ENCODE peak calls at places on chromosomes 16 and 17, in five cellular contexts. One of them, this sample, is unnamed.

GRCh38 chr16:16141784-16142396 is 81.4 kb downstream of the ABCC6 start:
- DNase-seq in SK-N-SH: no peak
- DNase-seq in heart right ventricle: no peak
- DNase-seq in PC-3: no peak
- DNase-seq in endodermal cell: no peak
- DNase-seq in this sample: no peak

GRCh38 chr16:89300311-89300975 is 82.9 kb downstream of the ZNF778 start:
- DNase-seq in endodermal cell: no peak
- DNase-seq in heart right ventricle: peak; percentile 62
- DNase-seq in SK-N-SH: no peak
- DNase-seq in PC-3: no peak
- DNase-seq in this sample: peak; percentile 73

GRCh38 chr17:74045608-74046007 is 157.9 kb upstream of the RPL38 start:
- DNase-seq in SK-N-SH: no peak
- DNase-seq in PC-3: peak; percentile 24
- DNase-seq in endodermal cell: peak; percentile 71
- DNase-seq in heart right ventricle: no peak
- DNase-seq in this sample: no peak

GRCh38 chr16:57536306-57537193 is at the start of gene CCDC102A:
- DNase-seq in heart right ventricle: no peak
- DNase-seq in PC-3: peak; percentile 37
- DNase-seq in endodermal cell: peak; percentile 79
- DNase-seq in SK-N-SH: peak; percentile 86
- DNase-seq in this sample: no peak

GRCh38 chr17:41888332-41888965 is 23.2 kb upstream of the KLHL11 start:
- DNase-seq in endodermal cell: no peak
- DNase-seq in heart right ventricle: no peak
- DNase-seq in PC-3: no peak
- DNase-seq in SK-N-SH: no peak
- DNase-seq in this sample: no peak

GRCh38 chr16:67170168-67170947 is at the start of gene NOL3:
- DNase-seq in heart right ventricle: peak; percentile 89
- DNase-seq in SK-N-SH: peak; percentile 93
- DNase-seq in PC-3: peak; percentile 80
- DNase-seq in endodermal cell: peak; percentile 95
- DNase-seq in this sample: peak; percentile 95

GRCh38 chr17:80291691-80292487 is 31.2 kb downstream of the RNF213 start:
- DNase-seq in heart right ventricle: no peak
- DNase-seq in PC-3: no peak
- DNase-seq in endodermal cell: no peak
- DNase-seq in SK-N-SH: no peak
- DNase-seq in this sample: no peak

GRCh38 chr17:28532063-28532960 is 20.1 kb downstream of the UNC119 start:
- DNase-seq in PC-3: no peak
- DNase-seq in SK-N-SH: no peak
- DNase-seq in endodermal cell: no peak
- DNase-seq in heart right ventricle: no peak
- DNase-seq in this sample: no peak

GRCh38 chr16:75224683-75225082 is 5.9 kb downstream of the CTRB1 start:
- DNase-seq in endodermal cell: no peak
- DNase-seq in heart right ventricle: no peak
- DNase-seq in PC-3: no peak
- DNase-seq in SK-N-SH: no peak
- DNase-seq in this sample: peak; percentile 62

GRCh38 chr17:54754560-54754959 is 146.1 kb upstream of the TOM1L1 start:
- DNase-seq in heart right ventricle: no peak
- DNase-seq in PC-3: no peak
- DNase-seq in endodermal cell: peak; percentile 89
- DNase-seq in SK-N-SH: peak; percentile 34
- DNase-seq in this sample: peak; percentile 54

GRCh38 chr16:11354733-11355574 is 9.7 kb downstream of the RMI2 start:
- DNase-seq in PC-3: no peak
- DNase-seq in endodermal cell: no peak
- DNase-seq in heart right ventricle: no peak
- DNase-seq in SK-N-SH: no peak
- DNase-seq in this sample: peak; percentile 59

GRCh38 chr16:477758-478157 is 49.8 kb upstream of the CAPN15 start:
- DNase-seq in SK-N-SH: no peak
- DNase-seq in heart right ventricle: no peak
- DNase-seq in endodermal cell: no peak
- DNase-seq in PC-3: peak; percentile 6
- DNase-seq in this sample: no peak

GRCh38 chr17:31489295-31490018 is 98.0 kb downstream of the RAB11FIP4 start:
- DNase-seq in PC-3: peak; percentile 6
- DNase-seq in SK-N-SH: no peak
- DNase-seq in heart right ventricle: no peak
- DNase-seq in endodermal cell: peak; percentile 95
- DNase-seq in this sample: no peak

GRCh38 chr17:82407255-82407654 is 10.9 kb upstream of the HEXD start:
- DNase-seq in SK-N-SH: no peak
- DNase-seq in endodermal cell: no peak
- DNase-seq in PC-3: peak; percentile 6
- DNase-seq in heart right ventricle: peak; percentile 43
- DNase-seq in this sample: no peak

GRCh38 chr16:73048292-73049050 is 543 bp upstream of the ZFHX3 start:
- DNase-seq in endodermal cell: no peak
- DNase-seq in SK-N-SH: peak; percentile 73
- DNase-seq in PC-3: peak; percentile 55
- DNase-seq in heart right ventricle: peak; percentile 78
- DNase-seq in this sample: no peak

GRCh38 chr17:37741334-37742113 is 3.3 kb downstream of the HNF1B start:
- DNase-seq in heart right ventricle: no peak
- DNase-seq in PC-3: peak; percentile 33
- DNase-seq in endodermal cell: no peak
- DNase-seq in SK-N-SH: no peak
- DNase-seq in this sample: no peak

GRCh38 chr16:56767018-56767417 is 37.1 kb downstream of the NUP93 start:
- DNase-seq in endodermal cell: no peak
- DNase-seq in PC-3: no peak
- DNase-seq in SK-N-SH: peak; percentile 25
- DNase-seq in heart right ventricle: no peak
- DNase-seq in this sample: peak; percentile 39

GRCh38 chr16:55710466-55710865 is 54.7 kb downstream of the SLC6A2 start:
- DNase-seq in PC-3: no peak
- DNase-seq in heart right ventricle: no peak
- DNase-seq in endodermal cell: peak; percentile 82
- DNase-seq in SK-N-SH: no peak
- DNase-seq in this sample: no peak

DNA sequence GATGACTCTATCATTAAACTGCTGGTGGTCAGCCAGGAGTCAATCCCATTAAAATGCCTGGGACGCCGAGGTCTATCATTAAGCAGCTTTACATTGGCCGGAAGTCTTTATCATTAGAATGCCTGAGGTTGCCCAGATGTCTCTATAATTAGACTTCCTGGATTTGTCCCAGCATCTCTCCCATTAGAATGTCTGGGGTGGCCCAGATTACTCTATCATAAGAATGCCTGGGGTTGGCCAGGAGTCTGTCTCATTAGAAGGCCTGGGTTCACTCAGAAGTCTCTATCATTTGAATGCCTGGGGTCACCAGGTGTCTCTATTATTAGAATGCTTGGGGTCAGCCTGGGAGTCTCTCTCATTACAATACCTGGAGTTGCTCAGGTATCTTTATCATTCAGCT is 2227.2 kb downstream of the TP53TG3F start:
- DNase-seq in heart right ventricle: no peak
- DNase-seq in PC-3: no peak
- DNase-seq in SK-N-SH: no peak
- DNase-seq in endodermal cell: no peak
- DNase-seq in this sample: no peak
- H3K9me3 ChIP-seq in heart right ventricle: no peaks in the 10 kb centered on the region
- H3K9me3 ChIP-seq in PC-3: no peaks in the 10 kb centered on the region
- H3K9me3 ChIP-seq in SK-N-SH: no peaks in the 10 kb centered on the region
- H3K9me3 ChIP-seq in endodermal cell: peaks cover 90% of the 10 kb centered on the region
- H3K9me3 ChIP-seq in this sample: no peaks in the 10 kb centered on the region

GRCh38 chr16:68564367-68564985 is 25.4 kb downstream of the ZFP90 start:
- DNase-seq in SK-N-SH: no peak
- DNase-seq in endodermal cell: no peak
- DNase-seq in heart right ventricle: no peak
- DNase-seq in PC-3: no peak
- DNase-seq in this sample: no peak
- H3K9me3 ChIP-seq in SK-N-SH: peaks cover 61% of the 10 kb centered on the region
- H3K9me3 ChIP-seq in endodermal cell: peaks cover 100% of the 10 kb centered on the region
- H3K9me3 ChIP-seq in heart right ventricle: peaks cover 100% of the 10 kb centered on the region
- H3K9me3 ChIP-seq in PC-3: peaks cover 64% of the 10 kb centered on the region
- H3K9me3 ChIP-seq in this sample: peaks cover 100% of the 10 kb centered on the region

GRCh38 chr16:35377142-35377541 is 1917.7 kb downstream of the TP53TG3F start:
- DNase-seq in endodermal cell: no peak
- DNase-seq in PC-3: no peak
- DNase-seq in SK-N-SH: no peak
- DNase-seq in heart right ventricle: no peak
- DNase-seq in this sample: no peak
- H3K9me3 ChIP-seq in endodermal cell: peaks cover 86% of the 10 kb centered on the region
- H3K9me3 ChIP-seq in PC-3: no peaks in the 10 kb centered on the region
- H3K9me3 ChIP-seq in SK-N-SH: no peaks in the 10 kb centered on the region
- H3K9me3 ChIP-seq in heart right ventricle: no peaks in the 10 kb centered on the region
- H3K9me3 ChIP-seq in this sample: no peaks in the 10 kb centered on the region

DNA sequence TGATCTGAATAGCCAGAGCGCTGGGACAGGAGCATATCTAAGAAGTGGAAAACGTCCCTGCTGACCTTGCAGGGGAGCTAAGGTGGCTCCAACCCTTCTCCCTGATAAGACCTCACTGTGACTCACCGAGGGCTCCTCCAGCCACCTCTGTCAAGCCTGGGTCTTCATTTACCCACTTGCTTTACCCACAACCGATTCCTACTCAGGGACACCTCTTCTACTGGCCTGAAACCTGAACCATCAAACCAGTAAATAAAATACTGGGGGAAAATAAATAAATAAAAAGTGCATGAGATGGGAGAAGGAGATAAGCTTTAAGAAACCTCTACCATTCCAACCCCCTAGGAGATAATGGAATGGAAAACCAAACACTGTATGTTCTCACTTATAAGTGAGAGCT is 80.2 kb upstream of the ALOX12 start:
- DNase-seq in PC-3: no peak
- DNase-seq in endodermal cell: no peak
- DNase-seq in SK-N-SH: no peak
- DNase-seq in heart right ventricle: no peak
- DNase-seq in this sample: no peak
- H3K9me3 ChIP-seq in PC-3: no peaks in the 10 kb centered on the region
- H3K9me3 ChIP-seq in endodermal cell: no peaks in the 10 kb centered on the region
- H3K9me3 ChIP-seq in SK-N-SH: no peaks in the 10 kb centered on the region
- H3K9me3 ChIP-seq in heart right ventricle: no peaks in the 10 kb centered on the region
- H3K9me3 ChIP-seq in this sample: no peaks in the 10 kb centered on the region